ENCODE peak calls at places on chromosomes 12 and 14, in eight cellular contexts. B, R, S, N, C, Q, D and P are unnamed samples.

GRCh38 chr12:47082963-47083621 is 3.3 kb upstream of the AMIGO2 start:
- DNase-seq in B (peak), R (no peak), S (no peak), N (peak), C (no peak), Q (peak), D (no peak), P (no peak)

GRCh38 chr12:41505001-41505400 is 316.9 kb downstream of the PDZRN4 start:
- DNase-seq in B (no peak), R (no peak), S (no peak), N (no peak), C (no peak), Q (no peak), D (no peak), P (no peak)

GRCh38 chr12:103503546-103504480 is 8.0 kb upstream of the C12orf42 start:
- DNase-seq in B (peak), R (no peak), S (peak), N (no peak), C (no peak), Q (no peak), D (no peak), P (peak)

GRCh38 chr12:93085383-93086287 is 156.5 kb upstream of the EEA1 start:
- DNase-seq in B (no peak), R (no peak), S (no peak), N (no peak), C (no peak), Q (peak), D (no peak), P (no peak)

GRCh38 chr12:29430699-29431044 is 49.7 kb upstream of the ERGIC2 start:
- DNase-seq in B (no peak), R (no peak), S (no peak), N (no peak), C (no peak), Q (no peak), D (no peak), P (no peak)

GRCh38 chr12:78698747-78699146 is 165.8 kb upstream of the SYT1 start:
- DNase-seq in B (peak), R (no peak), S (no peak), N (peak), C (no peak), Q (peak), D (no peak), P (no peak)

GRCh38 chr12:11906284-11906935 is 164.3 kb upstream of the BCL2L14 start:
- DNase-seq in B (no peak), R (no peak), S (no peak), N (peak), C (no peak), Q (peak), D (no peak), P (no peak)

GRCh38 chr12:104605685-104606084 is 148.9 kb downstream of the CHST11 start:
- DNase-seq in B (peak), R (no peak), S (no peak), N (no peak), C (no peak), Q (no peak), D (peak), P (no peak)

GRCh38 chr12:27610380-27610779 is 85.9 kb upstream of the REP15 start:
- DNase-seq in B (peak), R (no peak), S (no peak), N (peak), C (no peak), Q (no peak), D (no peak), P (no peak)

GRCh38 chr12:105485926-105486325 is 155.4 kb downstream of the C12orf75 start:
- DNase-seq in B (no peak), R (no peak), S (no peak), N (no peak), C (no peak), Q (no peak), D (no peak), P (no peak)

GRCh38 chr12:26630546-26631027 is 202.4 kb downstream of the ITPR2 start:
- DNase-seq in B (peak), R (no peak), S (no peak), N (peak), C (no peak), Q (peak), D (no peak), P (no peak)

GRCh38 chr12:108449478-108449877 is 65.6 kb upstream of the FICD start:
- DNase-seq in B (no peak), R (no peak), S (no peak), N (no peak), C (no peak), Q (no peak), D (no peak), P (no peak)

GRCh38 chr12:89346741-89347324 is 5.5 kb downstream of the DUSP6 start:
- DNase-seq in B (no peak), R (no peak), S (peak), N (peak), C (no peak), Q (peak), D (no peak), P (no peak)

GRCh38 chr12:4228122-4228580 is 45.4 kb upstream of the CCND2 start:
- DNase-seq in B (no peak), R (no peak), S (no peak), N (no peak), C (no peak), Q (no peak), D (no peak), P (no peak)

GRCh38 chr12:15662983-15663659 is 126.1 kb downstream of the EPS8 start:
- DNase-seq in B (peak), R (no peak), S (no peak), N (no peak), C (no peak), Q (no peak), D (no peak), P (no peak)

GRCh38 chr12:45235087-45236025 is 19.5 kb downstream of the ANO6 start:
- DNase-seq in B (peak), R (no peak), S (no peak), N (peak), C (no peak), Q (peak), D (no peak), P (no peak)

GRCh38 chr14:50336428-50336827 is 24.3 kb downstream of the DMAC2L start:
- DNase-seq in B (no peak), R (no peak), S (no peak), N (no peak), C (no peak), Q (no peak), D (no peak), P (no peak)

GRCh38 chr14:21486640-21487087 is 9.7 kb downstream of the TOX4 start:
- DNase-seq in B (no peak), R (no peak), S (no peak), N (peak), C (no peak), Q (peak), D (no peak), P (no peak)

GRCh38 chr14:64732066-64732465 is 27.8 kb downstream of the PLEKHG3 start:
- DNase-seq in B (no peak), R (no peak), S (no peak), N (no peak), C (no peak), Q (no peak), D (no peak), P (no peak)

DNA sequence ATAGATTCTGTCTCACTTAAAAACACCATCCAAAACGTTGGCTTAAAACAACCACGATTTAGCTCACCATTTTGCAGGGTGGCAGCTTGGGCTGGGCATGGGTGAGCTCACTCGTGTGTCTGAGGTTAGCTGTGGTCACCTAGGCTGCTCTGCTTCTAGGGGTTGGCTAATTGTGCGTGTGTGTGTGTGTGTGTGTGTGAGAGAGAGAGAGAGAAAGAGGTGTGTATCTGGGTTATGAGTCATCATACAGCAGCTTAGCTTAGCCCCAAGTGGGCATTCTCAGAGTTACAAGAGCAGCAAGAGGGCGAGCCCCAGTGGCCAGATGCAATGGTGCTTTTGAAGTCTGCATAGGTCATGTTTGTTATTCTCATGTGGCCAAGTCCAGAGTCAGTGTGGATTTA is 6.0 kb downstream of the FBXW8 start:
- DNase-seq in B (peak), R (peak), S (no peak), N (peak), C (no peak), Q (peak), D (no peak), P (no peak)
- TF ChIP-seq CTCF in B (peak), R (no peak), S (no peak), N (peak), C (no peak), Q (peak), D (no peak), P (no peak)

DNA sequence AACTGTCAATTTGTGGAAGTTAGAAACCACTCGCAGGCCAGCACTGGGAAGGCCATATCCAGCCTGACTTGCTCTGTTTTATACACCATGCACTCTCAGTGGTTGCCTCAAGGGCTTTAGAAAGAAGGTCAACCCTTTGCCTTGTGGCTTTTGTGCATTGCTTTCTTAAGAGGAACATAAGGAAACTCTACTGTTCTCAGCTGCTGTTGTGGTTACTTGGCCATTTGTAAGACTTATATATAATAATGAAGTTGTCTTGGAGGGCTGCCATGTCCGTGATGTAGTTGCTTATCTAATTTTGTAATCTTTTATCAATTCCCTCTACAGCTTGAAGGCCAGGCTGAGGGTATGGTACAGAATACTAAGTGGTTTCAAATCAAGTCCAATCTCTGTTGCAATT is 637.8 kb downstream of the DIO2 start:
- DNase-seq in B (no peak), R (no peak), S (no peak), N (peak), C (no peak), Q (peak), D (no peak), P (no peak)
- TF ChIP-seq CTCF in B (no peak), R (no peak), S (no peak), N (no peak), C (no peak), Q (peak), D (no peak), P (no peak)

GRCh38 chr12:990649-991349 is at the start of gene ERC1:
- DNase-seq in B (peak), R (peak), S (peak), N (peak), C (peak), Q (peak), D (peak), P (peak)

GRCh38 chr12:989751-990278 is 1.2 kb upstream of the ERC1 start:
- DNase-seq in B (peak), R (no peak), S (no peak), N (peak), C (no peak), Q (peak), D (no peak), P (no peak)

GRCh38 chr12:992647-993046 is 1.6 kb downstream of the ERC1 start:
- DNase-seq in B (no peak), R (no peak), S (no peak), N (no peak), C (no peak), Q (no peak), D (no peak), P (no peak)

GRCh38 chr12:990308-990648 is 745 bp upstream of the ERC1 start:
- DNase-seq in B (no peak), R (peak), S (peak), N (no peak), C (peak), Q (peak), D (peak), P (no peak)

GRCh38 chr12:991350-992278 is 591 bp downstream of the ERC1 start:
- DNase-seq in B (no peak), R (no peak), S (no peak), N (peak), C (no peak), Q (no peak), D (no peak), P (no peak)
- TF ChIP-seq CTCF in B (no peak), R (no peak), S (no peak), N (no peak), C (no peak), Q (no peak), D (no peak), P (no peak)

DNA sequence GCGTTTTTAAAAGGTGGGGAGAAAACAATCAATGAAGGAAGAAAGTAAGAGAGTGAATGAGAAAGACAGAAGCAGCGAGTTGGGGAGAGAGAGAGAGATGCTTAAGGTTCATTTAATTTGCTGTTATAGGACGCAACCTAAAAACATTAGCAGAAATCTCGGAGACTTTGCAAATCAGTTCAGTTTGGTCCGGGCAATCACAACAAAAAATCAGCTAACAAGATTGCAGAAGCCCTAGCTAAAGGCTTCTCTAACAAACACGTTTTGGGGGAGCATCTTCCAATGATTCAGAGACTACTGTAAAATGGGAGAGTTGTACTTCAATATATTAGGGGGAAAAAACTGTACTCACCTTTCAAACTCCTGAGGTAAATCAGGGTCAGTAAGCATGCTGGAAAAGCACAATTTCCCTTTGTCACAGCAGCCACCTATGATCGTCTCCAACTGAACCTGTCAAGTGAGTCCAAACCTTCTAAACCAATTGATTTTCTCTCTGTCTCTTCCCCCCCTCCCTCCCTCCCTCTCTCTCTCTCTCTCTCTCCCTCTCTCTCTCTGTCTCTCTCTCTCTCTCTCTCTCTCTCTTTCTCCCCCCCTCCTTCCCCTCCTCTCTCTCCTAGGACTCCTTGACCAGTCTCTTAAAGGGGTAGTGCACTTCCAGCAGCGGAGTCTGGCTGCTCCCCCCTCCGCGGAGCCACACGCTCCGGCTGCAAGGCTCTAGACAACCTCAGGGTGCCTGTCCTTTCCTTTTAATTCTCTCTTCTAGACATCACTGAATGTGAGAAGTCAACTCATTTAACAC is at the start of gene SOX5:
- DNase-seq in B (peak), R (no peak), S (peak), N (peak), C (no peak), Q (peak), D (peak), P (no peak)
- TF ChIP-seq CTCF in B (no peak), R (no peak), S (no peak), N (no peak), C (no peak), Q (peak), D (no peak), P (no peak)

DNA sequence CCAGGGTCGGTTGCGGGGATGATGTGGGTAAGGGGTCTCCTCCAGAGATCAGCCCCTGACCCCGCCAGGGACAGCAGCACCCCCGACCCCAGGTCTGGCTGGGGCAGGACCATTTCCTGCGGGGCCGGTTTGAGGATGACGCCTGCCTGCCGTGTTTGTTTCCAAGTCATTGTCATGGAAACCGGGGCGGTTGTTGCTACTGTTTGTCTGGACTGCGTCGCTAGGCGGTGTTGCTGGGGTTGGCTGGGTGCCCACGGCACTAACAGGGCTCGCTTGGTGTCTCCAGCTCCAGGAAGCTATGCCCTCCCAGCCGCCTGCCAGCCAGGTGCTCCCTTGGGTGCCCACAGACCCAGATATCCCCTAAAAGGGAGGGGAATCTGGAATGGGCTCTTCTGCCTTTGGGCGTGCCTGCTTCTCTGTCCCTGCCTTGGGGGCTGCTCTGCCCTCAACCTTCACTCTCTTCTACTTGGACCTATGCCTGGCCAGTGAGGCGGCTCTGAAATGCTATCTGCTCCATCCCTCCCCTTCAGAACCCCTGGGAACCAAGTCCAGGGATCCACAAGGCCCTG is 4.7 kb upstream of the CRIP1 start:
- DNase-seq in B (peak), R (peak), S (peak), N (peak), C (peak), Q (peak), D (peak), P (peak)
- TF ChIP-seq CTCF in B (no peak), R (peak), S (peak), N (peak), C (peak), Q (peak), D (no peak), P (no peak)